ENCODE peak calls at places on chromosomes 5 and 9, in five cellular contexts. Q, P, F, W and K are unnamed samples.

GRCh38 chr5:101306391-101307137 is 403.5 kb upstream of the ST8SIA4 start:
- DNase-seq in W (no peak), P (no peak), Q (no peak), F (no peak), K (no peak)

GRCh38 chr5:111999286-111999685 is 242.3 kb upstream of the NREP start:
- DNase-seq in Q (no peak), P (peak), F (peak), W (peak), K (no peak)

GRCh38 chr9:90099262-90099982 is 494.6 kb downstream of the GADD45G start:
- DNase-seq in P (peak), Q (peak), W (peak), F (peak), K (peak)

GRCh38 chr9:112605963-112606699 is 111.8 kb downstream of the INIP start:
- DNase-seq in Q (peak), F (no peak), W (no peak), P (no peak), K (no peak)

GRCh38 chr5:54722846-54723433 is 205.4 kb downstream of the SNX18 start:
- DNase-seq in W (no peak), P (no peak), Q (no peak), F (peak), K (no peak)

GRCh38 chr5:73370076-73370475 is 78.5 kb downstream of the FOXD1 start:
- DNase-seq in P (no peak), Q (no peak), W (no peak), F (no peak), K (no peak)

GRCh38 chr9:117704024-117704575 is at the start of gene TLR4:
- DNase-seq in F (peak), P (peak), W (peak), Q (peak), K (no peak)

GRCh38 chr9:21031091-21031817 is at the start of gene HACD4:
- DNase-seq in P (peak), F (peak), W (peak), Q (peak), K (peak)

GRCh38 chr5:133149333-133149732 is 97.5 kb downstream of the HSPA4 start:
- DNase-seq in Q (no peak), W (no peak), F (no peak), P (no peak), K (no peak)

GRCh38 chr5:138725153-138725884 is 27.9 kb upstream of the CTNNA1 start:
- DNase-seq in W (peak), P (peak), Q (peak), F (peak), K (peak)

GRCh38 chr5:56323505-56323904 is 90.4 kb upstream of the ANKRD55 start:
- DNase-seq in W (peak), F (peak), P (peak), Q (no peak), K (no peak)

GRCh38 chr9:129773262-129774048 is 20.6 kb upstream of the PTGES start:
- DNase-seq in F (peak), P (peak), W (peak), Q (no peak), K (no peak)

GRCh38 chr9:114898741-114899140 is 31.6 kb downstream of the TNFSF8 start:
- DNase-seq in Q (peak), P (peak), F (peak), W (no peak), K (peak)

GRCh38 chr9:114186091-114186792 is 30.9 kb downstream of the COL27A1 start:
- DNase-seq in Q (no peak), W (no peak), P (no peak), F (no peak), K (no peak)

GRCh38 chr9:124861342-124862229 is at the start of the genes ARPC5L and RPL35:
- DNase-seq in P (peak), Q (peak), F (peak), W (peak), K (peak)
- TF ChIP-seq CTCF in P (peak), Q (peak), F (peak), W (peak), K (no peak)

GRCh38 chr5:9387879-9388278 is 158.0 kb downstream of the SEMA5A start:
- DNase-seq in P (no peak), W (no peak), F (no peak), Q (no peak), K (no peak)
- TF ChIP-seq CTCF in P (no peak), W (peak), F (no peak), Q (no peak), K (no peak)

GRCh38 chr9:70463877-70464276 is 49.4 kb upstream of the KLF9 start:
- DNase-seq in P (peak), W (no peak), Q (no peak), F (no peak), K (no peak)

GRCh38 chr9:70465398-70465797 is 50.9 kb upstream of the KLF9 start:
- DNase-seq in F (no peak), W (no peak), P (no peak), Q (no peak), K (peak)

GRCh38 chr9:70470050-70471015 is 55.9 kb upstream of the KLF9 start:
- DNase-seq in F (peak), Q (no peak), P (peak), W (peak), K (no peak)

GRCh38 chr9:70465904-70466303 is 51.4 kb upstream of the KLF9 start:
- DNase-seq in F (no peak), Q (no peak), W (no peak), P (no peak), K (no peak)

GRCh38 chr9:70466976-70467551 is 52.6 kb upstream of the KLF9 start:
- DNase-seq in Q (no peak), W (peak), F (peak), P (peak), K (peak)
- TF ChIP-seq CTCF in Q (no peak), W (no peak), F (no peak), P (peak), K (no peak)

GRCh38 chr5:84259221-84260045 is 125.2 kb downstream of the EDIL3 start:
- DNase-seq in Q (no peak), P (no peak), F (no peak), W (no peak), K (no peak)

GRCh38 chr5:84253946-84254345 is 130.7 kb downstream of the EDIL3 start:
- DNase-seq in Q (no peak), F (no peak), W (no peak), P (no peak), K (no peak)

GRCh38 chr5:84251503-84251902 is 133.2 kb downstream of the EDIL3 start:
- DNase-seq in Q (no peak), F (no peak), W (no peak), P (no peak), K (no peak)

GRCh38 chr5:84257061-84257460 is 127.6 kb downstream of the EDIL3 start:
- DNase-seq in W (no peak), P (no peak), F (no peak), Q (peak), K (no peak)

GRCh38 chr5:84255318-84255717 is 129.4 kb downstream of the EDIL3 start:
- DNase-seq in W (peak), F (peak), Q (peak), P (peak), K (no peak)
- TF ChIP-seq CTCF in W (peak), F (peak), Q (no peak), P (peak), K (no peak)

GRCh38 chr9:2821855-2822254 is 22.0 kb downstream of the PUM3 start:
- DNase-seq in Q (no peak), W (no peak), P (no peak), F (no peak), K (no peak)

GRCh38 chr9:2824054-2824453 is 19.8 kb downstream of the PUM3 start:
- DNase-seq in F (no peak), W (no peak), Q (no peak), P (no peak), K (no peak)

GRCh38 chr9:2826291-2826690 is 17.6 kb downstream of the PUM3 start:
- DNase-seq in W (no peak), Q (no peak), P (no peak), F (no peak), K (no peak)

GRCh38 chr9:2819165-2819564 is 24.7 kb downstream of the PUM3 start:
- DNase-seq in P (no peak), Q (no peak), F (no peak), W (no peak), K (no peak)

GRCh38 chr9:2824564-2824963 is 19.3 kb downstream of the PUM3 start:
- DNase-seq in W (no peak), P (no peak), F (no peak), Q (no peak), K (peak)
- TF ChIP-seq CTCF in W (peak), P (peak), F (peak), Q (no peak), K (no peak)

GRCh38 chr9:77839459-77840140 is 191.5 kb upstream of the GNA14 start:
- DNase-seq in W (peak), Q (no peak), F (peak), P (peak), K (no peak)

GRCh38 chr9:77844415-77844814 is 187.2 kb downstream of the GNAQ start:
- DNase-seq in P (no peak), Q (no peak), W (no peak), F (no peak), K (no peak)

GRCh38 chr9:77843088-77843985 is 188.3 kb downstream of the GNAQ start:
- DNase-seq in P (no peak), F (no peak), Q (no peak), W (no peak), K (no peak)

GRCh38 chr9:77838986-77839385 is 190.9 kb upstream of the GNA14 start:
- DNase-seq in W (no peak), P (no peak), Q (no peak), F (no peak), K (no peak)

DNA sequence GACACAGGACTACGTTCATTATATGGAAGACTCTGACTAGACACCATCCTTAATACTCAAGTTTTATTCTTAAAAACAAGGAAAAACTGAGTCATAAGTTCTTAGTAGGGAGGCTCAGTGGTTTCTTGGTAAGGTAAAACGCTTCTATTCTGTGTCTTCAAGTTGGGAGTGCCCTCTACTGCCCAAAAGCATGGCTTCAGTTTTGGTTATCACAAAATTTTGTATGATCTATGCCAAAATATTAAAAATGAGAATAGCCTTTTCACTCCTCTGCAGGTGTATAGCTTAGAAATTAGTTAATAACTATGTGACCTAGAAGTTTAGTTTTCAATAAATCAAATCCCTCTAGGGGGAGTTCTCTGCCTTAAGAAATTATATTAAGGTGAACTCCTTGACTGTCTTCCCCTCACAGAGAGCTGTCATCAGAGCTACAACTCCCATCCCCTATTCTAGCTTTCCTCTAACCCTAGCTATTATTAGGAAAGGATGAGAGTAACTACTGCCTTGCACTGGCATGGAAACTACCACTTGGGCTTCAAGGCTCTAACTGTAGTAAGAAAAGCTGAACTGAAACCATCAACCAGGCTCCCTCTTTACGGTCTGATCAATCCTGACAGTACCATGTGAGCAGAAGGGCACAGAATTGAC is 189.7 kb downstream of the GNAQ start:
- DNase-seq in P (no peak), W (no peak), F (no peak), Q (peak), K (peak)
- TF ChIP-seq CTCF in P (peak), W (peak), F (peak), Q (peak), K (peak)